ENCODE peak calls at places on chromosomes 4 and X, in four cellular contexts. S is mammary epithelial cell; M is NCI-H510A; V is activated naive CD4-positive, alpha-beta T cell treated with anti-CD3 and anti-CD28 coated beads, Interleukin-2, amount 10 ng/mL, durations not matched to agents 7 days and 5 days. U is an unnamed sample.

GRCh38 chrX:131845201-131845600 is 177.9 kb upstream of the STK26 start:
- DNase-seq in S (no peak), M (no peak), V (no peak), U (no peak)

GRCh38 chr4:8506373-8507250 is 66.0 kb downstream of the TRMT44 start:
- DNase-seq in S (no peak), M (no peak), V (no peak), U (no peak)

GRCh38 chr4:74397748-74398426 is 32.9 kb downstream of the EREG start:
- DNase-seq in S (no peak), M (no peak), V (no peak), U (no peak)

GRCh38 chr4:172785623-172786022 is 383.0 kb upstream of the GALNT7 start:
- DNase-seq in S (no peak), M (no peak), V (no peak), U (no peak)

GRCh38 chr4:124833831-124834505 is 121.4 kb upstream of the ANKRD50 start:
- DNase-seq in S (no peak), M (no peak), V (no peak), U (no peak)

GRCh38 chrX:10089378-10089795 is 67.4 kb upstream of the CLCN4 start:
- DNase-seq in S (no peak), M (no peak), V (no peak), U (no peak)

GRCh38 chrX:79081895-79082512 is 62.5 kb upstream of the GPR174 start:
- DNase-seq in S (peak), M (no peak), V (peak), U (no peak)

GRCh38 chrX:132127748-132128147 is at the start of gene FRMD7:
- DNase-seq in S (no peak), M (no peak), V (no peak), U (no peak)

GRCh38 chrX:9767375-9767774 is 1.7 kb upstream of the GPR143 start:
- DNase-seq in S (no peak), M (no peak), V (no peak), U (no peak)

GRCh38 chr4:173436149-173436579 is 37.2 kb upstream of the SCRG1 start:
- DNase-seq in S (no peak), M (peak), V (no peak), U (no peak)

GRCh38 chr4:185280608-185281007 is 71.2 kb downstream of the SNX25 start:
- DNase-seq in S (no peak), M (no peak), V (no peak), U (no peak)

GRCh38 chrX:15336023-15336413 is 695 bp upstream of the PIGA start:
- DNase-seq in S (peak), M (peak), V (peak), U (no peak)

GRCh38 chrX:118495958-118496762 is 545 bp downstream of the DOCK11 start:
- DNase-seq in S (peak), M (peak), V (peak), U (no peak)

GRCh38 chr4:182643801-182644311 is 273.3 kb downstream of the DCTD start:
- DNase-seq in S (no peak), M (no peak), V (no peak), U (peak)

GRCh38 chr4:70938087-70938486 is 35.9 kb downstream of the MOB1B start:
- DNase-seq in S (no peak), M (no peak), V (no peak), U (no peak)

GRCh38 chr4:182400754-182401153 is 157.6 kb downstream of the TENM3 start:
- DNase-seq in S (no peak), M (no peak), V (no peak), U (no peak)

GRCh38 chr4:48178931-48179330 is 44.9 kb upstream of the TXK start:
- DNase-seq in S (no peak), M (peak), V (no peak), U (no peak)

GRCh38 chrX:25029288-25029687 is 13.5 kb upstream of the ARX start:
- DNase-seq in S (no peak), M (no peak), V (no peak), U (no peak)

GRCh38 chrX:133045986-133046385 is 50.9 kb downstream of the USP26 start:
- DNase-seq in S (peak), M (no peak), V (no peak), U (no peak)

GRCh38 chrX:110125435-110125834 is 122.5 kb downstream of the TMEM164 start:
- DNase-seq in S (no peak), M (no peak), V (no peak), U (no peak)

GRCh38 chr4:186829740-186830449 is 106.2 kb upstream of the FAT1 start:
- DNase-seq in S (no peak), M (no peak), V (no peak), U (no peak)

GRCh38 chr4:28229092-28229491 is 1368.5 kb downstream of the STIM2 start:
- DNase-seq in S (peak), M (no peak), V (no peak), U (no peak)

GRCh38 chrX:69029696-69030245 is 135.5 kb downstream of the PJA1 start:
- DNase-seq in S (no peak), M (no peak), V (no peak), U (no peak)

GRCh38 chrX:119622356-119623232 is 16.4 kb upstream of the NKRF start:
- DNase-seq in S (no peak), M (no peak), V (no peak), U (no peak)

GRCh38 chrX:19825271-19825670 is 62.1 kb downstream of the SH3KBP1 start:
- DNase-seq in S (no peak), M (no peak), V (no peak), U (no peak)

GRCh38 chr4:105243446-105243845 is 96.8 kb downstream of the TET2 start:
- DNase-seq in S (no peak), M (no peak), V (no peak), U (no peak)

GRCh38 chr4:185470503-185471195 is 884 bp downstream of the CCDC110 start:
- DNase-seq in S (peak), M (no peak), V (no peak), U (no peak)

GRCh38 chrX:68912113-68912980 is 83.5 kb downstream of the EFNB1 start:
- DNase-seq in S (no peak), M (no peak), V (no peak), U (no peak)

GRCh38 chr4:23889814-23890269 is at the start of gene PPARGC1A:
- DNase-seq in S (peak), M (peak), V (no peak), U (no peak)

GRCh38 chrX:38431525-38431924 is 79.1 kb downstream of the OTC start:
- DNase-seq in S (no peak), M (no peak), V (no peak), U (no peak)

GRCh38 chr4:83067058-83067639 is 32.2 kb downstream of the COPS4 start:
- DNase-seq in S (no peak), M (no peak), V (no peak), U (no peak)

GRCh38 chr4:65538571-65538970 is 131.7 kb downstream of the EPHA5 start:
- DNase-seq in S (no peak), M (no peak), V (no peak), U (peak)

GRCh38 chr4:149980941-149981340 is 97.3 kb upstream of the DCLK2 start:
- DNase-seq in S (peak), M (no peak), V (peak), U (peak)

GRCh38 chrX:9195199-9195880 is 161.4 kb upstream of the FAM9B start:
- DNase-seq in S (no peak), M (peak), V (no peak), U (no peak)

GRCh38 chr4:55291227-55291629 is 54.8 kb upstream of the SRD5A3 start:
- DNase-seq in S (no peak), M (no peak), V (no peak), U (no peak)

GRCh38 chrX:37599735-37600134 is 28.3 kb downstream of the LANCL3 start:
- DNase-seq in S (peak), M (no peak), V (no peak), U (no peak)

GRCh38 chr4:118762753-118763477 is 73.0 kb downstream of the SEC24D start:
- DNase-seq in S (no peak), M (no peak), V (no peak), U (no peak)

GRCh38 chrX:149762696-149763614 is 10.9 kb upstream of the HSFX1 start:
- DNase-seq in S (no peak), M (no peak), V (no peak), U (no peak)